ENCODE peak calls at places on chromosomes 13 and 19, in seven cellular contexts. S is naive thymus-derived CD4-positive, alpha-beta T cell; O is BE2C; A is cardiac muscle cell; J is stimulated activated CD8-positive, alpha-beta memory T cell treated with anti-CD3 and anti-CD28 coated beads, Interleukin-15, amount 100 ng/mL, for 24 hours; I is stimulated activated CD4-positive, alpha-beta T cell treated with anti-CD3 and anti-CD28 coated beads, Interleukin-4, amount 100 ng/mL, for 1 hour; H is AG04450. W is an unnamed sample.

GRCh38 chr13:113768018-113768905 is 9.2 kb downstream of the TMEM255B start:
- DNase-seq in S (no peak), O (no peak), A (no peak), J (no peak), I (no peak), H (no peak), W (no peak)

GRCh38 chr13:25455146-25455545 is 83.4 kb downstream of the ATP8A2 start:
- DNase-seq in S (no peak), O (no peak), A (no peak), J (no peak), I (no peak), H (no peak), W (peak)

GRCh38 chr13:76637651-76638111 is 248.5 kb downstream of the KCTD12 start:
- DNase-seq in S (no peak), O (no peak), A (no peak), J (no peak), I (no peak), H (no peak), W (no peak)

GRCh38 chr19:8302357-8302691 is 5.8 kb downstream of the CD320 start:
- DNase-seq in S (no peak), O (peak), A (no peak), J (no peak), I (no peak), H (no peak), W (no peak)

GRCh38 chr13:51453959-51454703 is 1.3 kb upstream of the INTS6 start:
- DNase-seq in S (peak), O (peak), A (peak), J (no peak), I (peak), H (no peak), W (no peak)

GRCh38 chr13:112569771-112570288 is 18.1 kb downstream of the TUBGCP3 start:
- DNase-seq in S (no peak), O (no peak), A (no peak), J (no peak), I (no peak), H (no peak), W (no peak)

GRCh38 chr13:40087021-40088002 is 431.9 kb downstream of the COG6 start:
- DNase-seq in S (no peak), O (no peak), A (no peak), J (no peak), I (no peak), H (no peak), W (peak)

GRCh38 chr13:32309812-32310706 is 5.1 kb downstream of the ZAR1L start:
- DNase-seq in S (peak), O (peak), A (peak), J (no peak), I (no peak), H (peak), W (peak)

GRCh38 chr19:41597600-41598041 is 21.7 kb downstream of the CEACAM21 start:
- DNase-seq in S (peak), O (peak), A (peak), J (peak), I (peak), H (peak), W (peak)

GRCh38 chr19:3576696-3577443 is 4.1 kb downstream of the HMG20B start:
- DNase-seq in S (no peak), O (peak), A (peak), J (no peak), I (no peak), H (no peak), W (no peak)

GRCh38 chr13:30984620-30985019 is 52.2 kb downstream of the TEX26 start:
- DNase-seq in S (no peak), O (no peak), A (no peak), J (no peak), I (no peak), H (no peak), W (no peak)

GRCh38 chr13:33322474-33322827 is 36.9 kb upstream of the STARD13 start:
- DNase-seq in S (no peak), O (no peak), A (no peak), J (no peak), I (no peak), H (peak), W (no peak)

GRCh38 chr19:3104708-3104983 is 10.5 kb downstream of the GNA11 start:
- DNase-seq in S (no peak), O (no peak), A (no peak), J (no peak), I (no peak), H (no peak), W (no peak)

GRCh38 chr19:21352830-21353229 is 6.0 kb upstream of the ZNF738 start:
- DNase-seq in S (no peak), O (no peak), A (no peak), J (no peak), I (no peak), H (no peak), W (no peak)

GRCh38 chr19:46413262-46414031 is at the start of gene CCDC8:
- DNase-seq in S (no peak), O (no peak), A (peak), J (no peak), I (no peak), H (peak), W (no peak)

GRCh38 chr13:25203256-25203794 is 31.2 kb upstream of the AMER2 start:
- DNase-seq in S (no peak), O (no peak), A (no peak), J (no peak), I (no peak), H (no peak), W (no peak)

GRCh38 chr13:43838909-43839308 is 40.6 kb downstream of the CCDC122 start:
- DNase-seq in S (no peak), O (no peak), A (no peak), J (no peak), I (no peak), H (no peak), W (no peak)

GRCh38 chr13:79448413-79448812 is 32.5 kb upstream of the NDFIP2 start:
- DNase-seq in S (no peak), O (no peak), A (no peak), J (no peak), I (no peak), H (no peak), W (no peak)

GRCh38 chr13:23743269-23743668 is 145.9 kb downstream of the MIPEP start:
- DNase-seq in S (peak), O (no peak), A (no peak), J (no peak), I (no peak), H (no peak), W (no peak)

GRCh38 chr19:10604460-10604980 is 17.4 kb upstream of the AP1M2 start:
- DNase-seq in S (no peak), O (no peak), A (no peak), J (no peak), I (peak), H (no peak), W (no peak)

GRCh38 chr13:79070343-79070974 is 335.6 kb downstream of the RBM26 start:
- DNase-seq in S (no peak), O (no peak), A (no peak), J (no peak), I (no peak), H (no peak), W (no peak)

GRCh38 chr19:46537136-46538097 is 41.8 kb upstream of the PNMA8B start:
- DNase-seq in S (peak), O (peak), A (peak), J (peak), I (peak), H (no peak), W (no peak)

GRCh38 chr19:3239367-3239766 is 14.9 kb downstream of the CELF5 start:
- DNase-seq in S (no peak), O (no peak), A (no peak), J (no peak), I (no peak), H (no peak), W (no peak)

GRCh38 chr13:67574320-67575233 is 344.4 kb upstream of the PCDH9 start:
- DNase-seq in S (no peak), O (no peak), A (peak), J (no peak), I (no peak), H (peak), W (no peak)

GRCh38 chr13:47249296-47249695 is 352.4 kb upstream of the HTR2A start:
- DNase-seq in S (no peak), O (no peak), A (no peak), J (no peak), I (no peak), H (no peak), W (no peak)